ENCODE peak calls at places on chromosome 18, in nine cellular contexts. K, U, Y, F, X, I, O, C and W are unnamed samples.

GRCh38 chr18:22018366-22018765 is 151.0 kb upstream of the GATA6 start:
- DNase-seq in K (no peak), U (no peak), Y (no peak), F (no peak), X (no peak), I (no peak), O (no peak), C (no peak), W (no peak)

GRCh38 chr18:49018553-49018943 is 67.8 kb upstream of the SMAD7 start:
- DNase-seq in K (peak; percentile 38), U (no peak), Y (no peak), F (no peak), X (no peak), I (peak; percentile 8), O (no peak), C (no peak), W (no peak)

GRCh38 chr18:6251084-6251483 is 163.6 kb downstream of the L3MBTL4 start:
- DNase-seq in K (no peak), U (no peak), Y (no peak), F (no peak), X (no peak), I (no peak), O (no peak), C (no peak), W (no peak)

GRCh38 chr18:55763298-55763697 is 175.3 kb upstream of the TCF4 start:
- DNase-seq in K (peak; percentile 54), U (no peak), Y (peak; percentile 27), F (no peak), X (peak; percentile 63), I (no peak), O (no peak), C (no peak), W (no peak)

GRCh38 chr18:21805771-21806366 is 65.3 kb downstream of the MIB1 start:
- DNase-seq in K (no peak), U (no peak), Y (peak; percentile 7), F (no peak), X (no peak), I (no peak), O (no peak), C (no peak), W (no peak)

GRCh38 chr18:25299426-25299825 is 52.5 kb downstream of the ZNF521 start:
- DNase-seq in K (no peak), U (no peak), Y (peak; percentile 88), F (no peak), X (peak; percentile 78), I (no peak), O (no peak), C (peak; percentile 44), W (no peak)

GRCh38 chr18:28834889-28835288 is 658.0 kb upstream of the CDH2 start:
- DNase-seq in K (no peak), U (no peak), Y (peak; percentile 84), F (no peak), X (peak; percentile 85), I (no peak), O (no peak), C (peak; percentile 67), W (no peak)

GRCh38 chr18:25350561-25351201 is 1.3 kb downstream of the ZNF521 start:
- DNase-seq in K (no peak), U (peak; percentile 7), Y (peak; percentile 52), F (peak; percentile 50), X (peak; percentile 22), I (no peak), O (peak; percentile 59), C (no peak), W (peak; percentile 30)

DNA sequence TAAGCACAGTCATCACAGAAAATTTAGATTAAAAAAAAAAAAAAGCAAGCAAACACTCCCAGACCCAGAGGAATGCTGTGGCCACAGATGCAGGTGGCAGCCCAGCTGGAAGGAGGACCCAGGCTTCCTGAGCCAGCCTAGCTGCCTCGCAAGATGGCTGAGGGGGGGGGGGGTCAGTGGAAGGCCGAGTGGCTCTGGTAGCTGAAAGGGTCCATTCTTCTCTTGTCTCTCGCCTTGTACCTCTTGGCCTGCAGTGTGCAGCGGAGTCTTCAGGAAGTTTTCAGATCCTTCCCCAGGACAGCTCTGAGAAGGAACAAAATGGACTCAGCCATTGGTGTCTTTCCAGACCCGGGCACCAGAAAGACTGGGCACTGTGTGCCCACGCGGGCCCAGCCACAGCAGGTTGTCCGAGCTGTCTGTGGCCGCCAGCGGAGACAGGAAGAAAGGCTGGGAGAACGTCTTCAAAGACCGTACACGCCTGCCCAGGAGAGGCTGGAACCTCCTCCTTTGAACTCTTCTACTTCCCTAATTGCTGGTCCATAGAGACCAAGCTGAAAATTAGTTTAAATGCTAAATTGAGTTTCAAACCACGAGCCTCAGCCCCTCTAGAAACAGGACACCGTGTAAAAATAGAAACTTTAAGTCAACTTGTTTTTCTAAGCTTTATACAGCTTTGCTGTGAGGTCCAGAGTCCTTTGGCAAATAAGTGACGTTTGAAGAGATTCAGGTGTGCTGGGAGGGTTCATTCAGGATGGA is 21.4 kb downstream of the APCDD1 start:
- DNase-seq in K (no peak), U (peak; percentile 25), Y (no peak), F (no peak), X (no peak), I (no peak), O (no peak), C (no peak), W (no peak)
- H3K4me3 ChIP-seq in K (no peak overlapping the region), U (no peak overlapping the region), Y (no peak overlapping the region), F (no peak overlapping the region), X (no peak overlapping the region), I (no peak overlapping the region), O (no peak overlapping the region), C (no peak overlapping the region), W (no peak overlapping the region)

DNA sequence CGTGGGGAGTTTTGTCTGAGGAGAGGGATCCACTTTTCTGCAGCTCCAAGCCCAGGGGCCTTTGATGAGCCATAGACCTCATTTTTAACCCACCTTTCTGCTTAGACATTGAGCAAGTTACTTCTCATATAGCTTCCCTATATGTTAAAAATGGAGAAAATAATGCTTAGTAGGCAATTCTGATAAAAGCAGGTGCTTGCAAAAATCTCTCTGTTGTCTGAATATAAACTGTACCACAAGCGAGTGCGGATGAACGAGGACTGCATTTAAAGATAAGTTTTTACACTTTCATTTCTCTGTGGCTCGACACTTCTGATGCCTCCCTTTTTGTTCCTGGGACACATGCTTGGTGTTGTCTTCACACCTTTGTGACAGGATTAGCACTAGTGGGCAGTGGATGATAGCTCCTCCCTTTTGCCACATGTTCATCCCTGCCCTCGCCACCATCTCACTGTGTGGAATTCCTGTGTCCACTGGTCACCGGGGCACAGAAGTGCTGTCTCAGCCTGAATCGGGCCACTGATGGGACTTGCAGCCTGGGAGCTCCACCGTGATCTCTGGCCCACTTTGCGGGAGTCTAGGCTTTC is 1.6 kb downstream of the TYMS start:
- DNase-seq in K (no peak), U (no peak), Y (no peak), F (no peak), X (no peak), I (no peak), O (no peak), C (no peak), W (no peak)
- H3K4me3 ChIP-seq in K (peak overlapping the region; percentile 95), U (peak overlapping the region; percentile 97), Y (peak overlapping the region; percentile 78), F (peak overlapping the region; percentile 68), X (peak overlapping the region; percentile 83), I (no peak overlapping the region), O (no peak overlapping the region), C (peak overlapping the region; percentile 80), W (peak overlapping the region; percentile 98)

GRCh38 chr18:77084757-77085035 is 47.9 kb downstream of the MBP start:
- DNase-seq in K (no peak), U (no peak), Y (no peak), F (no peak), X (no peak), I (no peak), O (no peak), C (no peak), W (no peak)

GRCh38 chr18:77086034-77086433 is 46.5 kb downstream of the MBP start:
- DNase-seq in K (no peak), U (no peak), Y (peak; percentile 97), F (no peak), X (peak; percentile 84), I (no peak), O (no peak), C (peak; percentile 51), W (no peak)

GRCh38 chr18:77087391-77088141 is 45.0 kb downstream of the MBP start:
- DNase-seq in K (no peak), U (no peak), Y (peak; percentile 51), F (peak; percentile 79), X (peak; percentile 38), I (peak; percentile 40), O (no peak), C (no peak), W (no peak)

GRCh38 chr18:77088977-77089795 is 43.4 kb downstream of the MBP start:
- DNase-seq in K (no peak), U (no peak), Y (no peak), F (no peak), X (no peak), I (peak; percentile 52), O (no peak), C (no peak), W (no peak)

DNA sequence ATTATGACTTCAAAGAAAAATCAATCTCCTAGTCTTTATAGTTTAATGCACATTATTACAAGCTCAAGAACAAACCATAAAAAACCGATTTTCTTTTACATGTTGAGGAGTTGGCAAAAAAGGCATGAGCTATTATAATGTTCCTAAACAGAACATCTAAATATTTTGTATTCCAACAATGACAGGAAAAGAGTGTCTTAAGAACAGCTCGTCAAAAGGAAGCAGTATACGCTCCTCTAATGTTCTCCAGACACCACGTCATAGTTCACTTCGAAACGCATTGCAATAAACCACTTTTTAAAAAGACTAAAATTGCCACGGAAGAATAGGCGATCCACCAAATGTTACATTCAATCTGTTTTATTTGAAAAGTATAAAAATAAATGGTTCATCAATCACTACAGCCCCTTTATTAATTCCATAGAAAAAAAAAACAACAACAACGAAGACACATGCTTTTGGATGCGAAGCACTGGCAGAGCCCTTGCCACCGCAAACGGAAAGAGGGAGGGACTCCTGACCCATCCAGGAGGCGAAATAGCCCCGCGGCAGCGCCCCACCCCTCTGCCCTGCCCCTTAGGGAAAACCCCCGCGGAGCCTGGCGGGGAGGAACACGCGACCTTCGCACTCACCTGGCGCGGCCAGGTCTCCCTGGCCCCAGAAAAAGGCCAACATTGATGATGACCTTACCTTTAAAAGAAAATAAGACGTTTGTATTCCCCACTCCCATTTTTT is 45.8 kb downstream of the MBP start:
- DNase-seq in K (no peak), U (no peak), Y (peak; percentile 68), F (no peak), X (peak; percentile 63), I (no peak), O (no peak), C (no peak), W (no peak)
- H3K4me3 ChIP-seq in K (no peak overlapping the region), U (no peak overlapping the region), Y (peak overlapping the region; percentile 47), F (peak overlapping the region; percentile 56), X (peak overlapping the region; percentile 23), I (no peak overlapping the region), O (no peak overlapping the region), C (peak overlapping the region; percentile 35), W (no peak overlapping the region)

GRCh38 chr18:58668211-58668610 is 3.1 kb upstream of the MALT1 start:
- DNase-seq in K (no peak), U (no peak), Y (no peak), F (no peak), X (no peak), I (no peak), O (no peak), C (no peak), W (no peak)

GRCh38 chr18:58668897-58669296 is 2.4 kb upstream of the MALT1 start:
- DNase-seq in K (no peak), U (no peak), Y (peak; percentile 73), F (no peak), X (peak; percentile 59), I (no peak), O (no peak), C (no peak), W (no peak)

GRCh38 chr18:58671122-58671940 is at the start of gene MALT1:
- DNase-seq in K (peak; percentile 93), U (peak; percentile 90), Y (peak; percentile 84), F (peak; percentile 92), X (peak; percentile 89), I (peak; percentile 94), O (peak; percentile 91), C (peak; percentile 57), W (peak; percentile 80)

GRCh38 chr18:58670561-58671121 is 624 bp upstream of the MALT1 start:
- DNase-seq in K (no peak), U (no peak), Y (peak; percentile 37), F (no peak), X (no peak), I (no peak), O (no peak), C (no peak), W (no peak)

GRCh38 chr18:58669731-58670379 is 1.4 kb upstream of the MALT1 start:
- DNase-seq in K (no peak), U (no peak), Y (peak; percentile 76), F (no peak), X (peak; percentile 65), I (no peak), O (no peak), C (no peak), W (no peak)
- H3K4me3 ChIP-seq in K (no peak overlapping the region), U (peak overlapping the region; percentile 68), Y (no peak overlapping the region), F (no peak overlapping the region), X (no peak overlapping the region), I (no peak overlapping the region), O (no peak overlapping the region), C (no peak overlapping the region), W (no peak overlapping the region)